ENCODE peak calls at places on chromosome 14, in ten cellular contexts. One of them, this sample, is unnamed.

GRCh38 chr14:105857816-105858675 is 331.7 kb downstream of the TMEM121 start:
- DNase-seq in A673: no peak
- DNase-seq in right lobe of liver: peak; percentile 51
- DNase-seq in AG04449: no peak
- DNase-seq in mucosa of descending colon: peak; percentile 24
- DNase-seq in right atrium auricular region: no peak
- DNase-seq in left ventricle myocardium inferior: peak; percentile 9
- DNase-seq in activated B cell treated with CpG ODN at 0.5 μM for 24 hours: no peak
- DNase-seq in CD8-positive, alpha-beta T cell: no peak
- DNase-seq in left lung: peak; percentile 26
- DNase-seq in this sample: peak; percentile 58

GRCh38 chr14:37035401-37035800 is 137.0 kb downstream of the SLC25A21 start:
- DNase-seq in right lobe of liver: no peak
- DNase-seq in left lung: no peak
- DNase-seq in right atrium auricular region: no peak
- DNase-seq in activated B cell treated with CpG ODN at 0.5 μM for 24 hours: no peak
- DNase-seq in mucosa of descending colon: no peak
- DNase-seq in AG04449: no peak
- DNase-seq in A673: no peak
- DNase-seq in CD8-positive, alpha-beta T cell: no peak
- DNase-seq in left ventricle myocardium inferior: no peak
- DNase-seq in this sample: no peak

GRCh38 chr14:52008136-52008535 is 18.8 kb downstream of the RTRAF start:
- DNase-seq in A673: no peak
- DNase-seq in right atrium auricular region: no peak
- DNase-seq in CD8-positive, alpha-beta T cell: no peak
- DNase-seq in left ventricle myocardium inferior: no peak
- DNase-seq in left lung: no peak
- DNase-seq in activated B cell treated with CpG ODN at 0.5 μM for 24 hours: no peak
- DNase-seq in right lobe of liver: no peak
- DNase-seq in mucosa of descending colon: no peak
- DNase-seq in AG04449: no peak
- DNase-seq in this sample: no peak

GRCh38 chr14:29353473-29353872 is 574.2 kb downstream of the PRKD1 start:
- DNase-seq in left ventricle myocardium inferior: no peak
- DNase-seq in right atrium auricular region: no peak
- DNase-seq in CD8-positive, alpha-beta T cell: no peak
- DNase-seq in right lobe of liver: no peak
- DNase-seq in AG04449: no peak
- DNase-seq in A673: no peak
- DNase-seq in activated B cell treated with CpG ODN at 0.5 μM for 24 hours: no peak
- DNase-seq in left lung: no peak
- DNase-seq in mucosa of descending colon: no peak
- DNase-seq in this sample: no peak

GRCh38 chr14:37340353-37340752 is 142.6 kb downstream of the MIPOL1 start:
- DNase-seq in right lobe of liver: no peak
- DNase-seq in activated B cell treated with CpG ODN at 0.5 μM for 24 hours: no peak
- DNase-seq in right atrium auricular region: no peak
- DNase-seq in CD8-positive, alpha-beta T cell: no peak
- DNase-seq in left lung: no peak
- DNase-seq in A673: peak; percentile 1
- DNase-seq in mucosa of descending colon: no peak
- DNase-seq in left ventricle myocardium inferior: no peak
- DNase-seq in AG04449: no peak
- DNase-seq in this sample: no peak

GRCh38 chr14:55832122-55832911 is 252.3 kb downstream of the KTN1 start:
- DNase-seq in right atrium auricular region: no peak
- DNase-seq in left lung: no peak
- DNase-seq in right lobe of liver: no peak
- DNase-seq in activated B cell treated with CpG ODN at 0.5 μM for 24 hours: no peak
- DNase-seq in left ventricle myocardium inferior: no peak
- DNase-seq in AG04449: no peak
- DNase-seq in mucosa of descending colon: peak; percentile 24
- DNase-seq in CD8-positive, alpha-beta T cell: no peak
- DNase-seq in A673: no peak
- DNase-seq in this sample: no peak

GRCh38 chr14:78135450-78135891 is 34.7 kb upstream of the NRXN3 start:
- DNase-seq in left ventricle myocardium inferior: no peak
- DNase-seq in AG04449: no peak
- DNase-seq in CD8-positive, alpha-beta T cell: no peak
- DNase-seq in mucosa of descending colon: no peak
- DNase-seq in activated B cell treated with CpG ODN at 0.5 μM for 24 hours: no peak
- DNase-seq in right atrium auricular region: no peak
- DNase-seq in right lobe of liver: no peak
- DNase-seq in A673: no peak
- DNase-seq in left lung: no peak
- DNase-seq in this sample: no peak

GRCh38 chr14:77053046-77053841 is 24.7 kb upstream of the IRF2BPL start:
- DNase-seq in right atrium auricular region: no peak
- DNase-seq in right lobe of liver: peak; percentile 75
- DNase-seq in AG04449: no peak
- DNase-seq in CD8-positive, alpha-beta T cell: peak; percentile 51
- DNase-seq in A673: peak; percentile 94
- DNase-seq in left lung: peak; percentile 68
- DNase-seq in left ventricle myocardium inferior: peak; percentile 80
- DNase-seq in mucosa of descending colon: peak; percentile 75
- DNase-seq in activated B cell treated with CpG ODN at 0.5 μM for 24 hours: peak; percentile 79
- DNase-seq in this sample: peak; percentile 81

GRCh38 chr14:104145826-104146642 is 7.6 kb downstream of the KIF26A start:
- DNase-seq in CD8-positive, alpha-beta T cell: no peak
- DNase-seq in left lung: peak; percentile 22
- DNase-seq in right atrium auricular region: no peak
- DNase-seq in A673: no peak
- DNase-seq in right lobe of liver: peak; percentile 44
- DNase-seq in AG04449: no peak
- DNase-seq in left ventricle myocardium inferior: no peak
- DNase-seq in mucosa of descending colon: peak; percentile 9
- DNase-seq in activated B cell treated with CpG ODN at 0.5 μM for 24 hours: no peak
- DNase-seq in this sample: no peak

DNA sequence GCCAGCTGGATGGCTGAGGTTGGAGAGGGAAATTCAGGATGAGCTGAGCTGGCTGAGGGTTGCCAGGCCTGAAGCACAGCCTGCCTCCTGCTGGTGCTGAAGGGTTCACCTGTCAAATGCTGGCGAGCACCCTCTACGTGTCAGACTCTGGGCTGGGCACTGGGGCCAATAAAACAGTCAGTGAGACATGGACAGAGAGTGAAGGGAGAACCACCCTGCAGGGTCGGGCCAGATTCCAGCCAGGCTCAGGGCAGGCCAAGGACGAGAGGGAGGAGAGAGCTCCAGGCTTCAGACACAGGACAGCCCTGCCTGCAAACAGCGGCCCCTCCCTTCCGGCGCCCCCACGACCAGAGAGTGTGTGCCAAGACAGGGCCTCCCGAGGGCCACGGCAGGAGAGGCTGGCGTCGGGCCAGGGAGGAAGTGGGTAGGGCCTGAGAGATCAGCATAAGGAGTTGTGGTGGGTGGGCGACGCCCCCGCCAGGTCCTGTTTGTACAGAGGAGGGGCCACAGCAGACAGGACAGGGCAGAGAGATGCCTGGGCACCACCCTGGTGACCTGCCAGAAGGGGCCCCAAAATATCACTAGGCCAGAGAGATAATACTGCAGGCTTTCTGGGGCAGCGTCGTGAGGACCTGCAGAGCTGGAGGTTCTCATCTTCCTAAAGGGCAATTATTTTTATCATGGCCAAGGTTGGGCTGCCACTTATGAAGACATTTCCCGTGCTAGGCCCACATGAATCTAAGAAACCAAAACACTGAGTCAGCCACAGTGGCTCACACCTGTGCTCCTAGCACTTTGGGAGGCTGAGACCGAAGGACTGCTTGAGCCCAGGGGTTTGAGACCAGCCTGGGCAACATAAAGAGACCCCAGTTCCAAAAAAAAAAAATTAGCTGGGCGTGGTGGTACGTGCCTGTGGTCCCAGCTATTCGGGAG is 73.1 kb upstream of the GPR68 start:
- DNase-seq in CD8-positive, alpha-beta T cell: peak; percentile 51
- DNase-seq in right lobe of liver: peak; percentile 72
- DNase-seq in A673: peak; percentile 76
- DNase-seq in left ventricle myocardium inferior: peak; percentile 82
- DNase-seq in activated B cell treated with CpG ODN at 0.5 μM for 24 hours: peak; percentile 62
- DNase-seq in left lung: peak; percentile 80
- DNase-seq in AG04449: no peak
- DNase-seq in right atrium auricular region: peak; percentile 69
- DNase-seq in mucosa of descending colon: peak; percentile 94
- DNase-seq in this sample: no peak
- TF ChIP-seq CTCF in CD8-positive, alpha-beta T cell: no peak
- TF ChIP-seq CTCF in right lobe of liver: no peak
- TF ChIP-seq CTCF in A673: peak; percentile 41
- TF ChIP-seq CTCF in left ventricle myocardium inferior: peak; percentile 26
- TF ChIP-seq CTCF in activated B cell treated with CpG ODN at 0.5 μM for 24 hours: no peak
- TF ChIP-seq CTCF in left lung: no peak
- TF ChIP-seq CTCF in AG04449: no peak
- TF ChIP-seq CTCF in right atrium auricular region: no peak
- TF ChIP-seq CTCF in mucosa of descending colon: peak; percentile 25
- TF ChIP-seq CTCF in this sample: no peak

DNA sequence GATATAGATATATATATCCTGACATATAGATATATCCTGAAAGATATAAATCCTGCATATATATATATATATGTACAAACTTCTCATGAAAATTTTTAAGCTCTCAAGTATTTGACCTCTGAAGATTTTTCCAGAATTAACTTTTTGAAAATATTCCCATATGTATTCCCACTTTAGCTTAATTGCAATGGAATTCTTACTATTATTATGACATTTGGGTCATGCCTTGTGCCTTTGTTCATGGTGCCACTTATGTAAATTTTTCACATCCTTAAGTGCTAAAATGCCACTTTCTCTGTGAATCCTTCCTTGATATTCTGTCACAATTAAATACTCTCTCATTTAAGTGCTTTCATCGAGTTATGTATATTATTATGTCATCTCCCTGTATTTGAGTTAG is 398.2 kb upstream of the SEL1L start:
- DNase-seq in AG04449: no peak
- DNase-seq in left ventricle myocardium inferior: no peak
- DNase-seq in mucosa of descending colon: no peak
- DNase-seq in activated B cell treated with CpG ODN at 0.5 μM for 24 hours: no peak
- DNase-seq in right lobe of liver: no peak
- DNase-seq in right atrium auricular region: no peak
- DNase-seq in left lung: no peak
- DNase-seq in A673: no peak
- DNase-seq in CD8-positive, alpha-beta T cell: no peak
- DNase-seq in this sample: no peak
- TF ChIP-seq CTCF in AG04449: no peak
- TF ChIP-seq CTCF in left ventricle myocardium inferior: no peak
- TF ChIP-seq CTCF in mucosa of descending colon: no peak
- TF ChIP-seq CTCF in activated B cell treated with CpG ODN at 0.5 μM for 24 hours: no peak
- TF ChIP-seq CTCF in right lobe of liver: no peak
- TF ChIP-seq CTCF in right atrium auricular region: no peak
- TF ChIP-seq CTCF in left lung: no peak
- TF ChIP-seq CTCF in A673: no peak
- TF ChIP-seq CTCF in CD8-positive, alpha-beta T cell: no peak
- TF ChIP-seq CTCF in this sample: no peak

GRCh38 chr14:26394114-26394855 is 203.5 kb downstream of the NOVA1 start:
- DNase-seq in right lobe of liver: no peak
- DNase-seq in left ventricle myocardium inferior: no peak
- DNase-seq in CD8-positive, alpha-beta T cell: no peak
- DNase-seq in mucosa of descending colon: peak; percentile 32
- DNase-seq in A673: peak; percentile 33
- DNase-seq in left lung: no peak
- DNase-seq in right atrium auricular region: no peak
- DNase-seq in activated B cell treated with CpG ODN at 0.5 μM for 24 hours: no peak
- DNase-seq in AG04449: no peak
- DNase-seq in this sample: no peak
- TF ChIP-seq CTCF in right lobe of liver: peak; percentile 37
- TF ChIP-seq CTCF in left ventricle myocardium inferior: peak; percentile 48
- TF ChIP-seq CTCF in CD8-positive, alpha-beta T cell: no peak
- TF ChIP-seq CTCF in mucosa of descending colon: no peak
- TF ChIP-seq CTCF in A673: peak; percentile 55
- TF ChIP-seq CTCF in left lung: no peak
- TF ChIP-seq CTCF in right atrium auricular region: no peak
- TF ChIP-seq CTCF in activated B cell treated with CpG ODN at 0.5 μM for 24 hours: no peak
- TF ChIP-seq CTCF in AG04449: no peak
- TF ChIP-seq CTCF in this sample: peak; percentile 60

DNA sequence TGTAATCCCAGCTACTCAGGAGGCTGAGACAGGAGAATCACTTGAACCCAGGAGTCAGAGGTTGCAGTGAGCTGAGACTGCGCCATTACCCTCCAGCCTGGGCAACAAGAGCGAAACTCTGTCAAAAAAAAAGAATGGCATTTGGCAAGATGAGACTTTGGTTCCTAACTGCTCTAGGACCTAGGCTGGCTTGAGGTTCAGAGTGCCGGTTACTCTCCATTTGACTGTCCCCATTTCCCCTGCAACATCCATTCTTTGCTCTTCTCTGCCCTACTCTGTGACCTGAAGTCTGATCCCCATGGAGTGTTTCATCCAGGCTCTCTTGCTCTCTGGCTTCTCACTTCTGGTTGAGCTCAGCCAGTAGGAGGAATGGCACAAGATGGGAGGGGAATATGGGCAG is 26.2 kb upstream of the PPP4R3A start:
- DNase-seq in AG04449: no peak
- DNase-seq in right lobe of liver: no peak
- DNase-seq in activated B cell treated with CpG ODN at 0.5 μM for 24 hours: no peak
- DNase-seq in mucosa of descending colon: no peak
- DNase-seq in right atrium auricular region: no peak
- DNase-seq in A673: no peak
- DNase-seq in left ventricle myocardium inferior: no peak
- DNase-seq in CD8-positive, alpha-beta T cell: no peak
- DNase-seq in left lung: no peak
- DNase-seq in this sample: no peak
- TF ChIP-seq CTCF in AG04449: no peak
- TF ChIP-seq CTCF in right lobe of liver: no peak
- TF ChIP-seq CTCF in activated B cell treated with CpG ODN at 0.5 μM for 24 hours: no peak
- TF ChIP-seq CTCF in mucosa of descending colon: no peak
- TF ChIP-seq CTCF in right atrium auricular region: no peak
- TF ChIP-seq CTCF in A673: no peak
- TF ChIP-seq CTCF in left ventricle myocardium inferior: no peak
- TF ChIP-seq CTCF in CD8-positive, alpha-beta T cell: no peak
- TF ChIP-seq CTCF in left lung: no peak
- TF ChIP-seq CTCF in this sample: no peak

GRCh38 chr14:23118506-23119361 is at the start of gene CEBPE:
- DNase-seq in AG04449: no peak
- DNase-seq in A673: no peak
- DNase-seq in left ventricle myocardium inferior: no peak
- DNase-seq in left lung: no peak
- DNase-seq in activated B cell treated with CpG ODN at 0.5 μM for 24 hours: no peak
- DNase-seq in right lobe of liver: no peak
- DNase-seq in CD8-positive, alpha-beta T cell: no peak
- DNase-seq in right atrium auricular region: no peak
- DNase-seq in mucosa of descending colon: no peak
- DNase-seq in this sample: no peak
- TF ChIP-seq CTCF in AG04449: no peak
- TF ChIP-seq CTCF in A673: no peak
- TF ChIP-seq CTCF in left ventricle myocardium inferior: no peak
- TF ChIP-seq CTCF in left lung: no peak
- TF ChIP-seq CTCF in activated B cell treated with CpG ODN at 0.5 μM for 24 hours: no peak
- TF ChIP-seq CTCF in right lobe of liver: no peak
- TF ChIP-seq CTCF in CD8-positive, alpha-beta T cell: no peak
- TF ChIP-seq CTCF in right atrium auricular region: no peak
- TF ChIP-seq CTCF in mucosa of descending colon: no peak
- TF ChIP-seq CTCF in this sample: no peak

DNA sequence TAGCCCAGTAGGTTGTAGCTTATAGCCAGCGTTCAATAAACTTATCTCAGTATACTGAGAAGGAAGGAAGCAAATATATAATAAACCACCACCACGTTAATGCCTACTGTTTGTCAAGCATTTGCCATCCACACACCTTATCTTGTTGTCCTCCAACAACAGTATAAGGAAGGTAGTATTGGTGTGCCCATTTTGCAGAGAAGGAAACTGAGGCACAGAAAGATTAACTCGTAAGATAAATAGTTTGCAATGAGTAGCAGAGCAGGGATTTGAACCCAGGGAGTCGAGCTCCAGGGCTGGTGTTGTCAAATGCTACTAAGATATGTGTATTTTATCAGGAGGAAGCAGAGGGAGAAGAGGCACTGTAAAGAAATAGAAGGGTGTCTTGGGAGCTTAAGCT is 27.8 kb upstream of the FOS start:
- DNase-seq in CD8-positive, alpha-beta T cell: no peak
- DNase-seq in left lung: no peak
- DNase-seq in right lobe of liver: no peak
- DNase-seq in right atrium auricular region: no peak
- DNase-seq in A673: no peak
- DNase-seq in mucosa of descending colon: no peak
- DNase-seq in AG04449: no peak
- DNase-seq in activated B cell treated with CpG ODN at 0.5 μM for 24 hours: no peak
- DNase-seq in left ventricle myocardium inferior: no peak
- DNase-seq in this sample: no peak
- TF ChIP-seq CTCF in CD8-positive, alpha-beta T cell: no peak
- TF ChIP-seq CTCF in left lung: no peak
- TF ChIP-seq CTCF in right lobe of liver: no peak
- TF ChIP-seq CTCF in right atrium auricular region: no peak
- TF ChIP-seq CTCF in A673: no peak
- TF ChIP-seq CTCF in mucosa of descending colon: no peak
- TF ChIP-seq CTCF in AG04449: no peak
- TF ChIP-seq CTCF in activated B cell treated with CpG ODN at 0.5 μM for 24 hours: no peak
- TF ChIP-seq CTCF in left ventricle myocardium inferior: no peak
- TF ChIP-seq CTCF in this sample: no peak

This sample was measured in type B pancreatic cell.